ENCODE peak calls at places on chromosome 21, in seven cellular contexts. R is psoas muscle, S is mammary epithelial cell, E is breast epithelium, M is osteoblast, A is adrenal gland, C is colonic mucosa. W is an unnamed sample.
A peak's percentile ranks its signal among the peaks of the same experiment; 100 is the strongest.

GRCh38 chr21:21464691-21465090 is 466.5 kb downstream of the NCAM2 start:
- DNase-seq in E (no peak), A (no peak), S (no peak), M (no peak), R (no peak), C (no peak), W (no peak)

GRCh38 chr21:16186742-16187141 is 457.0 kb downstream of the USP25 start:
- DNase-seq in M (no peak), S (no peak), A (no peak), E (no peak), C (no peak), R (no peak), W (no peak)

GRCh38 chr21:23131177-23131576 is 2133.0 kb downstream of the NCAM2 start:
- DNase-seq in C (no peak), A (no peak), M (no peak), R (no peak), E (no peak), S (no peak), W (peak; percentile 5)

GRCh38 chr21:18253809-18254208 is 9.2 kb downstream of the CHODL start:
- DNase-seq in C (no peak), R (no peak), M (no peak), E (no peak), A (no peak), S (no peak), W (no peak)

GRCh38 chr21:45942755-45943629 is 38.6 kb upstream of the COL6A1 start:
- DNase-seq in M (peak; percentile 83), S (no peak), A (no peak), E (no peak), R (no peak), C (no peak), W (no peak)

GRCh38 chr21:40204956-40205355 is 337.7 kb downstream of the PCP4 start:
- DNase-seq in M (no peak), S (no peak), R (no peak), A (no peak), E (no peak), C (no peak), W (no peak)

GRCh38 chr21:39850333-39850732 is 16.9 kb upstream of the PCP4 start:
- DNase-seq in S (no peak), R (no peak), C (no peak), M (no peak), A (no peak), E (no peak), W (no peak)

GRCh38 chr21:46554431-46555224 is 50.3 kb downstream of the S100B start:
- DNase-seq in C (no peak), E (no peak), M (peak; percentile 18), S (no peak), R (peak; percentile 47), A (no peak), W (no peak)

GRCh38 chr21:43797415-43797814 is 8.0 kb downstream of the RRP1 start:
- DNase-seq in S (no peak), R (no peak), M (no peak), C (no peak), A (no peak), E (no peak), W (no peak)

DNA sequence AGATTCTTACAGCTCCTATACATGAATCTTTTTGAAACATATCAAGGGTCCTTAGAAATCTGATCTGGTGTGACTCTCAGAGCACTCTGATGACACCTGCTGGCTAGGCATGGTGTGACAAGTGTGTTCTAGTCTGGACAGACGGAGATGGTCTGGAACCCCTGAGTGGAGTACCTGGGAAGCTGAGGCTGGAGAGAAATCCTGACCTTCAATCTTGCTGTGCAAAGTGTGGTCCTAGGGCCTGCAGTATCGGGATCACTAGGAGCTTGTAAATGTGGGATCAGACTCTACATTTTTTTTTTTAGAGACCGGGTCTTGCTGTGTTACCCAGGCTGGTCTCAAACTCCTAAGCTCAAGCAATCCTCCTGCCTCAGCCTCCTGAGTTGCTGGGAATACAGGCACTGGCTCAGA is 78.6 kb upstream of the SOD1 start:
- DNase-seq in R (peak; percentile 64), C (peak; percentile 79), A (peak; percentile 80), M (peak; percentile 80), S (peak; percentile 37), E (peak; percentile 33), W (peak; percentile 50)
- TF ChIP-seq CTCF in R (peak; percentile 53), C (peak; percentile 73), A (peak; percentile 49), M (peak; percentile 79), S (peak; percentile 89), E (no peak), W (peak; percentile 80)

DNA sequence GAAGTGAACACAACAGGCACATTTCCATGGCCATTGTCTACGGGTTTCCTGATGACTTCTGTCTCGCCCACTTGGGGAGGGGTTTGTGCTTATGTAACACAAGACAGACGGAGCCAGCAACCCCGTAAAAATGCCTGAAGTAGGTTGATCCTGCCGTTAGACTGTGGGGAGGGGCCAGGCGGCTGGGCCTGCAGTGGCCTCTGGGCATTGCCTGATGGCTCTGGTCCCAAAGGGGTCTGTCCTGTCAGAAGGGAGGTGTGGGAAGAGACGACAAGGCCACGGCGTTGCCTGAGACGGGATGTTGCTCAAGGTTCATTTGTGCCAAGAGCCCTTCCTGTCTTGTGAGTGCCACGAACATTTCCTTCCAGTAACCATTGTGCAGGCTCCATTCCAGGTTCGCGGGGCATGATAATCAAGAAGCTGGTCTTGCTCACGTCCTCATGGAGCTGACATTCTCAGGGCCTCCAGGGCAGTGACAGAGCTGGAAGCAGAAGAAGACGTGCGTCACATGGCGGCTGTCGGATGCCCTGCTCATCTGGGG is 44.7 kb downstream of the ABCG1 start:
- DNase-seq in E (peak; percentile 51), A (peak; percentile 72), C (no peak), R (peak; percentile 64), S (no peak), M (no peak), W (no peak)
- H3K4me1 ChIP-seq in E (peaks cover 16% of the 10 kb centered on the region), A (peaks cover 57% of the 10 kb centered on the region), C (no peaks in the 10 kb centered on the region), R (peaks cover 18% of the 10 kb centered on the region), S (no peaks in the 10 kb centered on the region), M (no peaks in the 10 kb centered on the region), W (no peaks in the 10 kb centered on the region)

DNA sequence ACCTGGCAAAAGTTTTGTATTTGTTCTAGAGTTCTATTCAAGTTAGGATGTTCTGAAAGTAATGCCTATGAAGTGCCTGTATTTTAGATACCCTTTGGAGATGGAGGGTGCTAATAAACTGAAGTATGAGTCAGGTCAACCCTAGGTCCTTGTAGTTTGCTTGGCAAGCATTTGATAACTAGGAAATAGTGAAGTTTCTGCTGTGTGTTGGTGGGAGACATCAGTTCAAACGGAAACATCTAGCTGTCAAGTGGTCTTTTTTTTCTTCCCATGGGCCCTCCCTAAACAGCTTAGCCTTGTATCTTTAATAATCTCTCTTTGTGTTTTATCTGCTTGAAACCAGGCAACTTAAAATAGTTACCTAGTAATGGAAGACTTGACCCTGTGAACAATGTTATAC is 4.5 kb downstream of the MRPS6 start:
- DNase-seq in E (no peak), R (no peak), S (no peak), C (no peak), A (no peak), M (no peak), W (no peak)
- H3K4me3 ChIP-seq in E (no peak overlapping the region), R (peak overlapping the region; percentile 3), S (no peak overlapping the region), C (no peak overlapping the region), A (no peak overlapping the region), M (no peak overlapping the region), W (no peak overlapping the region)

GRCh38 chr21:38126677-38127271 is 130.0 kb upstream of the KCNJ15 start:
- DNase-seq in R (peak; percentile 62), E (peak; percentile 23), M (peak; percentile 76), C (peak; percentile 47), A (peak; percentile 70), S (peak; percentile 53), W (peak; percentile 36)
- TF ChIP-seq CTCF in R (peak; percentile 62), E (no peak), M (peak; percentile 82), C (peak; percentile 63), A (peak; percentile 44), S (peak; percentile 94), W (peak; percentile 82)

DNA sequence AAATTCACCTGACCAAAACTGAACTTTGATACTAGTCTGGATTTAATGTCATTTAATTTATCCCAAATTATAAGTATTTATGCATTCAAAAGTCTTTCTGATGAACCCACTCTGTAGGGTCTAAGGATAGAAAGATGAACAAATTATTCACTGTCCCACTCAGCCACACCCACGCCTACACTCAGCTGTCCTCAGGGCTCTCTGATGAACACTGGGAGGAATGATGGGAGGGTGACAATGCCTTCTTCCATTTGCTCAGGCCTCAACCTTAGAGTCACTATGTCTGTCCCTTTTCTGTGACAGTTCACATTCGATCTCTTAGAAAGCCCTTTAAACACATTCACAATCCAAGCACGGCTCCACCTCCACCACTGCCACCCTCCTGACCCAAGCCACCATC is 41.8 kb downstream of the KCNJ6 start:
- DNase-seq in M (no peak), R (no peak), E (no peak), S (no peak), C (no peak), A (no peak), W (no peak)
- H3K4me1 ChIP-seq in M (peaks cover 19% of the 10 kb centered on the region), R (no peaks in the 10 kb centered on the region), E (no peaks in the 10 kb centered on the region), S (peaks cover 3% of the 10 kb centered on the region), C (no peaks in the 10 kb centered on the region), A (no peaks in the 10 kb centered on the region), W (no peaks in the 10 kb centered on the region)

GRCh38 chr21:42465008-42465878 is 30.8 kb downstream of the RSPH1 start:
- DNase-seq in A (no peak), M (no peak), S (no peak), E (no peak), R (no peak), C (peak; percentile 64), W (no peak)
- H3K4me3 ChIP-seq in A (no peak overlapping the region), M (no peak overlapping the region), S (no peak overlapping the region), E (no peak overlapping the region), R (no peak overlapping the region), C (no peak overlapping the region), W (no peak overlapping the region)

DNA sequence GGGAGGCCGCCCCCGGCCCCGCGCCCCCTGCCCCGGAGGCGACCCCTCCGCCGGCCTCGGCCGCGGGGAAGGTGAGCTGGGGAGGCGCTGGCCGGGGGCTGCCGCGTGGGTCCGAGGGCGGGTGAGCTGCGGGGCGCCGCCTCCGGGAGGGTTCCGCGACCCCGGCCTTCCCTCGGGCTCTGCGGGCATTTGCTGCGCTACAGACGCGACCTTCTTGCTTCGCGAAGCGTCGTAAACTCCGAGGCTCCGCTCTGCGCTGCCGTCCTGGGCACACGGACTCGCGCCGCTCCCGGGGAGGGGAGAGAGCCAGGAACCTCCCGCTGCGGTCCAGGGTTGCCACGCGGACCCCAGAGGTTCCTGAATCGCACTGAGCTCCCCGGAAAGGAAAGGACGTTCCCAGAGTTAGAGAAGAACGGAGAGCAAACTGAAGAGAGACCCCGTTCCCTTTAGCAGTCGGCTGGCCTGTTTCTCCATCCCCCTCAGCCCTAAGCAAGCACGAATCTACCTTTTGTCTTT is 345 bp downstream of the SLX9 start:
- DNase-seq in C (no peak), M (peak; percentile 84), S (peak; percentile 17), A (no peak), R (no peak), E (no peak), W (no peak)
- TF ChIP-seq CTCF in C (no peak), M (no peak), S (no peak), A (no peak), R (no peak), E (no peak), W (no peak)

GRCh38 chr21:36433011-36433709 is 46.8 kb downstream of the CLDN14 start:
- DNase-seq in S (no peak), A (no peak), R (no peak), C (no peak), M (no peak), E (no peak), W (no peak)
- H3K4me1 ChIP-seq in S (peaks cover 44% of the 10 kb centered on the region), A (peaks cover 18% of the 10 kb centered on the region), R (peaks cover 20% of the 10 kb centered on the region), C (no peaks in the 10 kb centered on the region), M (peaks cover 36% of the 10 kb centered on the region), E (no peaks in the 10 kb centered on the region), W (peaks cover 16% of the 10 kb centered on the region)

GRCh38 chr21:31447477-31447876 is 103.4 kb upstream of the TIAM1 start:
- DNase-seq in A (no peak), R (no peak), E (no peak), M (no peak), C (no peak), S (no peak), W (no peak)
- H3K4me3 ChIP-seq in A (no peak overlapping the region), R (no peak overlapping the region), E (no peak overlapping the region), M (no peak overlapping the region), C (no peak overlapping the region), S (no peak overlapping the region), W (no peak overlapping the region)